ENCODE peak calls at places on chromosomes 16 and 17, in five cellular contexts. One of them, this sample, is unnamed.

GRCh38 chr16:1451702-1452392 is 7.5 kb upstream of the CCDC154 start:
- DNase-seq in H1: no peak
- DNase-seq in WTC11: no peak
- DNase-seq in K562: no peak
- DNase-seq in A549: no peak
- DNase-seq in this sample: no peak

GRCh38 chr17:77692571-77693161 is 265.8 kb upstream of the TNRC6C start:
- DNase-seq in WTC11: no peak
- DNase-seq in K562: no peak
- DNase-seq in A549: no peak
- DNase-seq in H1: no peak
- DNase-seq in this sample: no peak

GRCh38 chr16:56475226-56475625 is 23.9 kb downstream of the OGFOD1 start:
- DNase-seq in WTC11: no peak
- DNase-seq in A549: no peak
- DNase-seq in H1: no peak
- DNase-seq in K562: no peak
- DNase-seq in this sample: no peak

GRCh38 chr16:87326151-87326571 is 9.0 kb upstream of the C16orf95 start:
- DNase-seq in H1: no peak
- DNase-seq in WTC11: no peak
- DNase-seq in K562: no peak
- DNase-seq in A549: no peak
- DNase-seq in this sample: peak

GRCh38 chr17:34306466-34306865 is 12.8 kb upstream of the CCL8 start:
- DNase-seq in A549: peak
- DNase-seq in K562: no peak
- DNase-seq in H1: peak
- DNase-seq in WTC11: peak
- DNase-seq in this sample: peak

GRCh38 chr17:76260669-76261068 is 4.5 kb upstream of the UBALD2 start:
- DNase-seq in K562: no peak
- DNase-seq in A549: no peak
- DNase-seq in H1: no peak
- DNase-seq in WTC11: no peak
- DNase-seq in this sample: no peak

GRCh38 chr16:22764662-22765302 is 49.2 kb upstream of the HS3ST2 start:
- DNase-seq in WTC11: no peak
- DNase-seq in A549: no peak
- DNase-seq in H1: no peak
- DNase-seq in K562: no peak
- DNase-seq in this sample: no peak

GRCh38 chr16:64964126-64964540 is 157.7 kb downstream of the CDH11 start:
- DNase-seq in WTC11: no peak
- DNase-seq in A549: no peak
- DNase-seq in K562: no peak
- DNase-seq in H1: no peak
- DNase-seq in this sample: peak

GRCh38 chr17:44279586-44280344 is 11.8 kb upstream of the SLC4A1 start:
- DNase-seq in H1: peak
- DNase-seq in A549: no peak
- DNase-seq in WTC11: peak
- DNase-seq in K562: peak
- DNase-seq in this sample: peak

GRCh38 chr16:425740-426114 is 278 bp downstream of the RAB11FIP3 start:
- DNase-seq in WTC11: peak
- DNase-seq in A549: no peak
- DNase-seq in H1: no peak
- DNase-seq in K562: no peak
- DNase-seq in this sample: no peak
- TF ChIP-seq MAX in WTC11: no peak
- TF ChIP-seq MAX in A549: no peak
- TF ChIP-seq MAX in H1: no peak
- TF ChIP-seq MAX in K562: no peak
- TF ChIP-seq MAX in this sample: no peak

GRCh38 chr17:9268546-9268945 is 247.2 kb downstream of the NTN1 start:
- DNase-seq in H1: no peak
- DNase-seq in WTC11: no peak
- DNase-seq in K562: no peak
- DNase-seq in A549: no peak
- DNase-seq in this sample: no peak
- TF ChIP-seq JUN in H1: no peak
- TF ChIP-seq JUN in WTC11: no peak
- TF ChIP-seq JUN in K562: no peak
- TF ChIP-seq JUN in A549: no peak
- TF ChIP-seq JUN in this sample: no peak

GRCh38 chr16:24853169-24853824 is 7.5 kb downstream of the SLC5A11 start:
- DNase-seq in A549: no peak
- DNase-seq in H1: no peak
- DNase-seq in WTC11: no peak
- DNase-seq in K562: no peak
- DNase-seq in this sample: no peak
- TF ChIP-seq MAX in A549: no peak
- TF ChIP-seq MAX in H1: no peak
- TF ChIP-seq MAX in WTC11: no peak
- TF ChIP-seq MAX in K562: no peak
- TF ChIP-seq MAX in this sample: no peak

DNA sequence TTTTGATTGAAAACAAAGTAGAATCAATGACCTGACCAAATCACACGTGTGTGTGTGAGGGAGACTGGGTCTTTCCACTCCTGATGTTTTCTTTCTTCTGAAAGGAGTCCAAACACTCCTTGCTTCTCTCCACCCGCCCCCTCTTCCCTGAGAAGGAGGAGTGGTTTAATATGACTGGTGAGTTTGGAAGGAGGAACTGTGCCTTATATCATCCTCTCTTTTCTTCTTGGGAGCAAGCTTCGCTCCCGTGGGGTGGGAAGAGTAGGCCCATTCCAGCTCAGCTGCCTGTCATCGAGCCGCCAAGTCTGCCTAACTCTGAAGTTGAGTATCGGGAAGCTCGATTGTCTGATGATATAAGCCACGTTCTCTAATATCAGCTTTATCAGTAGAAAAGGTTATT is 96.5 kb downstream of the YPEL2 start:
- DNase-seq in H1: no peak
- DNase-seq in A549: no peak
- DNase-seq in WTC11: no peak
- DNase-seq in K562: no peak
- DNase-seq in this sample: peak
- TF ChIP-seq JUN in H1: no peak
- TF ChIP-seq JUN in A549: no peak
- TF ChIP-seq JUN in WTC11: no peak
- TF ChIP-seq JUN in K562: no peak
- TF ChIP-seq JUN in this sample: no peak

GRCh38 chr17:16928406-16929280 is 43.3 kb downstream of the TNFRSF13B start:
- DNase-seq in H1: no peak
- DNase-seq in WTC11: peak
- DNase-seq in K562: no peak
- DNase-seq in A549: no peak
- DNase-seq in this sample: no peak
- TF ChIP-seq MAX in H1: no peak
- TF ChIP-seq MAX in WTC11: no peak
- TF ChIP-seq MAX in K562: no peak
- TF ChIP-seq MAX in A549: no peak
- TF ChIP-seq MAX in this sample: no peak

DNA sequence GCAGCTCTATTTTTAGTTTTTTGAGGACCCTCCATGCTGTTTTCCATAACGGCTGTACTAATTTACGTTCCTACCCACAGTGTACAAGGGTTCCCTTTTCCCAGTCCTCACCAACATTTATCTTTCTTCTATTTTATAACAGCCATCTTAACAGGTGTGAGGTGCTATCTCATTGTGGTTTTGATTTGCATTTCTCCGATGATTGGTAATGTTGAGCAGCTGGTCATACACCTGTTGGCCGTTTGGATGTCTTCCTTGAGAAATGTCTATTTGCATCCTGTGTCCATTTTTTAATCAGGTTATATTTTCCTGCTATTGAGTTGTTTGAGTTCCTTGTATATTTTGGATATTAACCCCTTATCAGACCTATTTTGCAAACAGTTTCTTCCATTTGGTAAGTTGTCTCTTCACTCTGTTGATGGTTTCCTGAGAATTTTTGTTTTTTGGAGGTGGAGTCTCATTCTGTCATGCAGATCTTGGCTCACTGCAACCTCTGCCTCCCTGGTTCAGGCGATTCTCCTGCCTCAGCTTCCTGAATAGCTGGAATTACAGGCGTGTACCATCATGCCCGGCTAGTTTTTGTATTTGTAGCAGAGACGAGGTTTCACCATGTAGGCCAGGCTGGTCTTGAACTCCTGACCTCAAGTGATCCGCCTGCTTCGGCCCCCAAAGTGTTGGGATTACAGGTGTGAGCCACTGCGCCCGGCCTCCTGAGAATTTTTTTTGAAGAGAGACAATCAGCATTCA is 279.6 kb downstream of the SNX29 start:
- DNase-seq in H1: no peak
- DNase-seq in WTC11: no peak
- DNase-seq in A549: no peak
- DNase-seq in K562: no peak
- DNase-seq in this sample: no peak
- TF ChIP-seq JUN in H1: no peak
- TF ChIP-seq JUN in WTC11: no peak
- TF ChIP-seq JUN in A549: no peak
- TF ChIP-seq JUN in K562: no peak
- TF ChIP-seq JUN in this sample: no peak

DNA sequence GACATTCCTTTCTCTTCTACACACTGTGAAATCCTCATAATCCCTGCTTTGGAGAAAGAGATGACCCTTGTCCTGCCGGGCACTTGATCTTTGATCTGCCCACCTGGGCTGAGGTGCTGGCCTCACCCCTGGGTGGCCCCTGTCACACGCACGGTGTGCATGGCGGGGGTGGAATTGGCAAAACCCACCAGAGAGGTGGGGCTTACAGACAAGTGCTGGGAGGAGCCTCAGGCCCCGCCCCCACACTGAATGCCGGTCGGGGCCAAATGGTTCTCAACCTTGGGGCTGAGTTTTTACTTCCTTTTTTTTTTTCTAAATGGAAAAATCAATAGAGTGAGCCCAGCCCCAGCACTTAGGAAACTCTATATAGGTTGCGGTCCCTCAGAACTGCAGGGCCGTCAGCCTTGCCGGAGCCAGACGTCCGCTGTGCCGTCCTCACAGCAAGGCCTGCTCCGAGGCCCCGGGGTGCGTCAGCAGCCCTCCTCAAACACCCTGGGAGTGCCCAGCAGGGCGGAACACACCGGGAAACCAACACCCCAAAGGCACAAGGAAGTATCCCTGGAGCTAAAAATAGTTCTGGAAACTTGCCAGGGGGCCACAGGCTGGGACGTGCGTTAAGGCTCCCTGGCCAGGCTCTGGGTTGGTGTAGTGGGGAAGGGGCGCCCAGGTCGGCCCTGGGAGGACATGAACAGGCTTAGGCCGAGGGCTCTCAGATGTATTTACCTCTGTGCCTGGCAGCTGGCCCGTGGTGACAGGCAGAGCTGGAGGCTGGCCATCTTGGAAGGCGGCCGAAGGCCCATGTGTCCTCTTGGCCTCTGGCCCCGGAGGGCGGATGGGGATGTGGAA is 11.0 kb downstream of the GPRC5C start:
- DNase-seq in A549: no peak
- DNase-seq in WTC11: peak
- DNase-seq in K562: no peak
- DNase-seq in H1: no peak
- DNase-seq in this sample: no peak
- TF ChIP-seq MAX in A549: no peak
- TF ChIP-seq MAX in WTC11: no peak
- TF ChIP-seq MAX in K562: peak
- TF ChIP-seq MAX in H1: no peak
- TF ChIP-seq MAX in this sample: no peak

This sample was measured in endothelial cell of umbilical vein.